ENCODE peak calls at places on chromosomes 7 and 10, in seven cellular contexts. G is coronary artery, S is astrocyte, D is astrocyte of the spinal cord, K is fibroblast of lung, N is fibroblast of pulmonary artery, C is endodermal cell. H is an unnamed sample.

GRCh38 chr7:90599892-90600555 is 3.9 kb downstream of the CDK14 start:
- DNase-seq in N (peak; percentile 74), S (no peak), G (no peak), K (peak; percentile 82), D (no peak), C (no peak), H (no peak)

GRCh38 chr10:983951-984705 is 4.1 kb upstream of the GTPBP4 start:
- DNase-seq in S (peak; percentile 55), K (no peak), N (no peak), G (no peak), D (no peak), C (no peak), H (no peak)

GRCh38 chr10:63421591-63421990 is 44.2 kb downstream of the JMJD1C start:
- DNase-seq in K (no peak), N (no peak), D (no peak), C (no peak), G (no peak), S (no peak), H (no peak)

GRCh38 chr7:96380111-96380512 is 58.2 kb upstream of the SLC25A13 start:
- DNase-seq in G (no peak), D (no peak), N (no peak), C (peak; percentile 71), K (no peak), S (no peak), H (no peak)

GRCh38 chr7:143407296-143408246 is 1.1 kb downstream of the EPHA1 start:
- DNase-seq in G (no peak), C (peak; percentile 77), N (no peak), K (no peak), D (no peak), S (no peak), H (no peak)

GRCh38 chr7:132458685-132459084 is 117.6 kb downstream of the PLXNA4 start:
- DNase-seq in S (no peak), D (no peak), N (no peak), G (no peak), C (no peak), K (no peak), H (no peak)

GRCh38 chr7:5636446-5636835 is 145.0 kb downstream of the RNF216 start:
- DNase-seq in S (no peak), N (peak; percentile 9), C (no peak), K (no peak), G (no peak), D (no peak), H (no peak)

GRCh38 chr10:49471532-49471931 is 67.4 kb downstream of the ERCC6 start:
- DNase-seq in C (no peak), K (no peak), D (no peak), S (no peak), N (no peak), G (no peak), H (no peak)

GRCh38 chr10:129643266-129643665 is 176.2 kb downstream of the MGMT start:
- DNase-seq in S (no peak), K (no peak), N (no peak), C (no peak), D (no peak), G (no peak), H (no peak)

GRCh38 chr7:11294218-11294617 is 320.5 kb downstream of the PHF14 start:
- DNase-seq in K (no peak), C (no peak), D (no peak), N (no peak), S (no peak), G (no peak), H (no peak)

GRCh38 chr7:118918556-118918955 is 694.1 kb downstream of the ANKRD7 start:
- DNase-seq in S (peak; percentile 1), G (no peak), C (no peak), K (peak; percentile 67), N (peak; percentile 7), D (peak; percentile 33), H (no peak)

GRCh38 chr10:26528715-26529393 is 90.7 kb downstream of the APBB1IP start:
- DNase-seq in G (no peak), S (no peak), D (no peak), K (no peak), C (no peak), N (no peak), H (no peak)

GRCh38 chr10:26534384-26534783 is 96.2 kb downstream of the APBB1IP start:
- DNase-seq in G (no peak), S (no peak), K (no peak), C (peak; percentile 85), D (no peak), N (no peak), H (no peak)
- TF ChIP-seq CTCF in G (no peak), S (no peak), K (no peak), C (peak; percentile 73), D (no peak), N (no peak), H (no peak)

DNA sequence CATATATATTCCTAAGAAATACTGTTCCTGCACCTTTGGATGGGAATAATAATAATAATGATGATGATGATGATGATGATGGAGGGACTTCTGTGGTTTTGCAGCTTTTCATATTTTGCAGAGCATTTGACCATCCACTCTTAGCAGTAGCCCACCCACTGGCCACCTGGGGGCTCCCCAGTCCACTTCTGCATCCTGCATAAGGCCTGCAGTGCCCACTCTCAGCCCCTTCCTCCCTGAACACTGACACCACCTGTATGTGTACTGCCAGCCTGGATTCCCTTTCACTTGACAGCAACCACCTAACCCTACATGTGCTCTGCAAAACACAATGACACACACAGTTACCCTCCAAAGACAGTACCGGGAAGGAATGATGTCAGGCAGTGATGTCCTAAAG is 131.4 kb downstream of the ADAM12 start:
- DNase-seq in C (peak; percentile 61), S (no peak), N (no peak), K (no peak), G (no peak), D (no peak), H (no peak)
- TF ChIP-seq CTCF in C (peak; percentile 73), S (peak; percentile 11), N (no peak), K (no peak), G (no peak), D (peak; percentile 27), H (peak; percentile 7)

DNA sequence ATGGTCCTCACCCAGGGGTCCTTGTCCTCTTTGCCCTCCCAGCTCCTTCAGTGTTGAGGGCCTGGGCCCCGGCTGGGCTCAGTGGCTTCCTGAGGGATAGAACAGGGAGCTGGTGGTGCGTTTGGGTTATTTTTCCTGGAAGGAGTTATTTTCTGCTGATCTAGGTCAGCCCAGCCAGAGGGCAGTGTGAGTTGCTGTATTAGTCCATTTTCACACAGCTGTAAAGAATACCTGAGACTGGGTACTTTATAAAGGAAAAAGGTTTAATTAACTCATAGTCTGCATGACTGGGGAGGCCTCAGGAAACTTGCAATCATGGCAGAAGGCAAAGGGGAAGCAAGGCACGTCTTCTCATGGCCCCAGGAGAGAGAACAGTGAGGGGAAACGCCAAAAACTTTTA is 122.4 kb upstream of the PCBD1 start:
- DNase-seq in G (no peak), C (no peak), K (no peak), D (no peak), S (no peak), N (no peak), H (no peak)
- TF ChIP-seq CTCF in G (no peak), C (peak; percentile 41), K (no peak), D (no peak), S (no peak), N (no peak), H (no peak)

GRCh38 chr10:119079572-119080520 is 771 bp downstream of the EIF3A start:
- DNase-seq in S (peak; percentile 57), N (peak; percentile 80), G (peak; percentile 85), D (peak; percentile 73), K (peak; percentile 75), C (peak; percentile 73), H (peak; percentile 92)
- TF ChIP-seq CTCF in S (no peak), N (no peak), G (no peak), D (no peak), K (no peak), C (no peak), H (no peak)

GRCh38 chr7:16432425-16432731 is 11.0 kb upstream of the CRPPA start:
- DNase-seq in C (no peak), G (no peak), S (no peak), D (no peak), N (no peak), K (no peak), H (no peak)
- TF ChIP-seq CTCF in C (no peak), G (no peak), S (no peak), D (no peak), N (no peak), K (no peak), H (no peak)

DNA sequence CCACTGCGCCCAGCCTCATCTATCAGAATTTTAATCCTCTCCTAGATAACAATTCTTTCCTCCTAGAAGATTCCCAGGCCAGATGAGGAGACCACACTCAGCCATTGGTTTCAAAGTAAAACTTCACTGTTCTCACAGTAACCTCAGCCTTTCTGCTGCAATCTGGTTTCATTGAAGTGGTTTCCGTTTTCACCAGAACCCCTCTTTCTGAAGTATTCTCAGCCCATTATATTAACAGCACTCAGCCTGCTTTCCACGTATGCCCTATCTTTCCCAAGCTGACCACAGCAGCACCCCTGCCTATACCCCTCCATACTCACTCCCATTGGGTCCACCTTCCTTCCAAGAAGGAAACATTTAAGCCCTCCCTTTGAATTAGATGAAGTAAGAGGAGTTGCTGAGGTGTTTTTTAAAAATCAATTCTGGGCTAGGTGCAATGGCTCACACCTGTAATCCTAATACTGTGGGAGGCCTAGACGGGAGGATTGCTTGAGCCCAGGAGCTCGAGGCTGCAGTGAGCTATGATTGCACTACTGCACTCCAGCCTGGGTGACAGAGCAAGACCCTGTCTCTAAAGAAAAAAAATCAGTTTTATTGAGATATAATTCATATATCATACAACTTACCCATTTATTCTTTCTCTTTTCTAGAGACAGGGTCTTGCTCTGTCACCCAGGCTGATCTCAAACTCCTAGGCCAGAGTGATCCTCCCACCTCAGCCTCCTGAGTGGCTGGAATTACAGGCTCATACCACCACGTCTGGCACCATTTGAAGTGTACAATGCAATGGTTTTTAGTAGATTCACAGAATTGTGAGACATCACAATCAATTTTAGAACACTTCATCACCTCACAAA is 11.3 kb downstream of the PLAU start:
- DNase-seq in G (no peak), C (no peak), S (no peak), N (no peak), K (no peak), D (no peak), H (no peak)
- TF ChIP-seq CTCF in G (no peak), C (no peak), S (no peak), N (no peak), K (no peak), D (no peak), H (no peak)

DNA sequence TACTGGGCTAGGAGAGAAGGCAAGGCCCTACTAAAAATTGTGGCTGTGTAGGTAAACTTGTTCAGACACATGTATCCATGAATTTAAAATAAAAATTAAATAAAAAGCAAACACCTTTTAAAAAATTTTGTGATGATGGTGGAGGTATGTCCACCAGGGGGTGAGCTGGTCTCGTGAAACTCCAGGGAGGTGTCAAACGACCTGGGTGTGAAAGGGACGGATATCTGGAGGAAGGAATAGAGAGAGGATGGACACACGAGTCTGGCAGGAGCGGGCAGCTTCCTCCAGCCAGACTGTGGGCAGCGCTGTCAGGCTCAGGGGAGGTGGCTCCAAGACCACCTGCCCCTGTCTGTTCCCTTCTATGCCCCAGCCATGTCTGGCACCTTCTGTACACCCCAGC is 34.8 kb upstream of the DMBT1 start:
- DNase-seq in N (no peak), K (no peak), D (no peak), C (no peak), S (no peak), G (no peak), H (no peak)
- TF ChIP-seq CTCF in N (peak; percentile 6), K (no peak), D (peak; percentile 9), C (peak; percentile 72), S (no peak), G (no peak), H (peak; percentile 26)